ENCODE peak calls at places on chromosomes 5 and 9, in six cellular contexts. I, S, H, E, P and N are unnamed samples.

GRCh38 chr5:134131165-134131564 is 16.7 kb downstream of the TCF7 start:
- DNase-seq in I (no peak), S (no peak), H (no peak), E (no peak), P (no peak), N (no peak)

GRCh38 chr5:53580547-53580946 is 20.1 kb downstream of the NDUFS4 start:
- DNase-seq in I (no peak), S (no peak), H (no peak), E (no peak), P (no peak), N (no peak)

GRCh38 chr5:112549127-112549526 is 130.1 kb upstream of the EPB41L4A start:
- DNase-seq in I (no peak), S (no peak), H (no peak), E (no peak), P (no peak), N (no peak)

GRCh38 chr9:15079989-15080388 is 169.8 kb upstream of the FREM1 start:
- DNase-seq in I (no peak), S (no peak), H (peak), E (no peak), P (no peak), N (peak)

GRCh38 chr5:173802670-173803165 is 85.4 kb upstream of the CPEB4 start:
- DNase-seq in I (no peak), S (no peak), H (peak), E (no peak), P (no peak), N (no peak)

GRCh38 chr5:178207917-178208280 is 3.6 kb downstream of the HNRNPAB start:
- DNase-seq in I (no peak), S (no peak), H (no peak), E (no peak), P (no peak), N (no peak)

GRCh38 chr9:133683494-133684460 is 47.6 kb downstream of the DBH start:
- DNase-seq in I (no peak), S (no peak), H (no peak), E (no peak), P (no peak), N (no peak)

GRCh38 chr9:18274693-18275092 is 199.3 kb upstream of the ADAMTSL1 start:
- DNase-seq in I (no peak), S (no peak), H (no peak), E (no peak), P (no peak), N (no peak)

GRCh38 chr5:159933531-159934485 is 17.5 kb downstream of the ADRA1B start:
- DNase-seq in I (no peak), S (no peak), H (no peak), E (no peak), P (no peak), N (no peak)

GRCh38 chr9:108618906-108619550 is 236.8 kb downstream of the ACTL7B start:
- DNase-seq in I (no peak), S (no peak), H (no peak), E (no peak), P (no peak), N (no peak)

GRCh38 chr5:57184322-57184721 is 10.5 kb downstream of the GPBP1 start:
- DNase-seq in I (no peak), S (peak), H (no peak), E (no peak), P (no peak), N (no peak)

GRCh38 chr9:81423589-81424326 is 265.6 kb downstream of the TLE1 start:
- DNase-seq in I (no peak), S (no peak), H (no peak), E (no peak), P (no peak), N (no peak)
- TF ChIP-seq JUND in I (no peak), S (no peak), H (no peak), E (no peak), P (no peak), N (no peak)

GRCh38 chr5:72013741-72014703 is 93.3 kb upstream of the MAP1B start:
- DNase-seq in I (no peak), S (no peak), H (no peak), E (no peak), P (no peak), N (no peak)

GRCh38 chr5:72010395-72010794 is 96.9 kb upstream of the MAP1B start:
- DNase-seq in I (no peak), S (no peak), H (no peak), E (no peak), P (no peak), N (no peak)

GRCh38 chr5:72007336-72008111 is 99.8 kb upstream of the MAP1B start:
- DNase-seq in I (no peak), S (no peak), H (no peak), E (no peak), P (no peak), N (no peak)

GRCh38 chr5:72005676-72006075 is 101.6 kb upstream of the MAP1B start:
- DNase-seq in I (no peak), S (no peak), H (no peak), E (no peak), P (no peak), N (no peak)

GRCh38 chr5:72009280-72009679 is 98.0 kb upstream of the MAP1B start:
- DNase-seq in I (no peak), S (no peak), H (no peak), E (no peak), P (no peak), N (no peak)
- TF ChIP-seq JUND in I (no peak), S (no peak), H (no peak), E (no peak), P (no peak), N (no peak)

GRCh38 chr5:150219142-150219541 is 29.3 kb downstream of the SLC6A7 start:
- DNase-seq in I (no peak), S (peak), H (no peak), E (no peak), P (no peak), N (no peak)
- TF ChIP-seq JUND in I (no peak), S (no peak), H (no peak), E (no peak), P (no peak), N (no peak)

GRCh38 chr5:14465086-14465485 is 116.5 kb upstream of the OTULINL start:
- DNase-seq in I (no peak), S (no peak), H (no peak), E (no peak), P (no peak), N (no peak)
- TF ChIP-seq JUND in I (no peak), S (no peak), H (no peak), E (no peak), P (no peak), N (no peak)

DNA sequence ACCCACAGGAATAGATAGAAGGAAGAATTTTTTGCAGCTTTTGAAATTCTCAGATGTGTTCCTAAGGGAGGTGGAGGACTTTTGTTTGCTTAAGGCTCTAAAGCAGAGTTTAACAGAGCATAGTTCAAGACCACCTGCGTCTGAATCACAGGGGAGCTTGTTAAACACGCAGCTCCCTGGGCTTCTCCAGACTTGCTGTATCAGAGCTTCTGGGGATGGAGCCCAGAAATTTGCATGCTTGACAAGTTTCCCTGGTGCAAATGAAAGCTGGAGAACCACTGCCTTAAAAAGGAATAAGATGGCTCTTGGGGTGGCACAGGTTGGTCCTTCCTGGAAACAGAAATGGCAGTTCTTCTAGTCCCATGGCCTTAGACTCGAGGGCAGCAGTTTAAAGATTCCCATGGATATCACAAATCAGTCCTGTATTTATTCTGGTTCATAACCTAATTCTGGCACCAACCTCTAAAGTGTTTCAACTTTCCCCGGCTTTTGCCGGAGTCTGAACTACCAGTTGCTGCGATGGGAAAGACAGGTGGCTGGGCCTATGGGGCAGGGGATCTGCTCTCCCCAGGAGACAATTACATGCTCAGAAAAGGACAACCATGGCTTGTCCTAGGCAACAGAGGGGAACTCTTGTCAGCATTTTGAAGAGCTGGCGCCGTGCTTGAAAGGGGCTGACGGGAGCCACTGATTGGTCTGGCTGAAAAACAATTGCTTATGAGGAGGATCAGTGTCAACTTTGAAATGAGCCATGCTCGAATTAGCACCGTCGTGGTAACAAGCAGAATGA is 599.6 kb downstream of the CCDC171 start:
- DNase-seq in I (no peak), S (no peak), H (no peak), E (no peak), P (no peak), N (no peak)
- TF ChIP-seq JUND in I (no peak), S (no peak), H (no peak), E (no peak), P (no peak), N (no peak)

GRCh38 chr9:75847085-75847484 is 43.4 kb upstream of the PCSK5 start:
- DNase-seq in I (no peak), S (no peak), H (no peak), E (no peak), P (no peak), N (no peak)

GRCh38 chr9:75844321-75844720 is 46.2 kb upstream of the PCSK5 start:
- DNase-seq in I (no peak), S (no peak), H (no peak), E (no peak), P (no peak), N (no peak)
- TF ChIP-seq JUND in I (no peak), S (no peak), H (no peak), E (no peak), P (no peak), N (no peak)

GRCh38 chr5:91007251-91007650 is 375.9 kb downstream of the ARRDC3 start:
- DNase-seq in I (no peak), S (no peak), H (no peak), E (no peak), P (no peak), N (no peak)

GRCh38 chr5:91006708-91007107 is 376.4 kb downstream of the ARRDC3 start:
- DNase-seq in I (no peak), S (no peak), H (no peak), E (no peak), P (no peak), N (no peak)

GRCh38 chr5:91010090-91010489 is 373.0 kb downstream of the ARRDC3 start:
- DNase-seq in I (no peak), S (no peak), H (no peak), E (no peak), P (no peak), N (no peak)

GRCh38 chr5:91007780-91008402 is 375.2 kb downstream of the ARRDC3 start:
- DNase-seq in I (no peak), S (no peak), H (peak), E (no peak), P (no peak), N (no peak)

DNA sequence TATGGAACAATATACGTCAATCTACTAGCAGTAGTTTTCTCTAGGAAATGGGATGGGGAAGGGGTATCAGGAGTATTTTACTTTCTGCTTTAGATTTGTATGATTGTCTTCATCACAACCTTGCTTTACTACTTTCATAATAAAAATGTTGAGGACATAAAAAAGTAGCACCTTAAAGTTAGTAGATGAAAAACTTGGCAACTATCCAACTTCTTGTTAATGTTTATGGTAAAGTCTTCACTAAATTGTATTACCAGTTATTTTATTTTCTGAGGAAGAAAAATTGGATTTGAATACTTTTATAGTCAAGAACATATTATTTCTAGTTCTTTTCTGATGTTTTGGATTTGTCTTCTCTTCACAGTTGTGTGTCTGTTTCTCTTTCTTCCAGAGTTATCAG is 372.1 kb downstream of the ARRDC3 start:
- DNase-seq in I (no peak), S (no peak), H (no peak), E (no peak), P (no peak), N (no peak)
- TF ChIP-seq JUND in I (no peak), S (no peak), H (no peak), E (no peak), P (no peak), N (no peak)

GRCh38 chr9:91063471-91063870 is 261.9 kb downstream of the SYK start:
- DNase-seq in I (no peak), S (no peak), H (no peak), E (no peak), P (no peak), N (no peak)
- TF ChIP-seq JUND in I (no peak), S (no peak), H (no peak), E (no peak), P (no peak), N (no peak)

DNA sequence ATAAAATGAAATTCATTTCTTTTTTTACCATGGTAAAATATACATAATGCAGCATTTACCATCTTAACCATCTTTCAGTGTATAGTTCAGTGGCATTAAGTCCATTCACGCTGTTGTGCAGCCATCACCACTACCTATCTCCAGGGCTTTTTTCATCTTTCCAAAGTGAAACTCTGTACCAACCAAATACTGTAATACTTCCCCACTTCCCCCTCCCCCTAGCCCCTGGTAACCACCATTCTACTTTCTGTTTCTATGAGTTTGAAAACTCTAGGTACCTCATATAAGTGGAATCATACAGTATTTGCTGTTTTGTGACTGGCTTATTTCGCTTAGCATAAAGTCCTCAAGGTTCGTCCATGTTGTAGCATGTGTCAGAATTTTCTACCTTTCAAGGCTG is 23.4 kb downstream of the SPAAR start:
- DNase-seq in I (no peak), S (no peak), H (no peak), E (no peak), P (no peak), N (no peak)
- TF ChIP-seq JUND in I (no peak), S (no peak), H (no peak), E (no peak), P (no peak), N (no peak)

GRCh38 chr5:97735209-97735608 is 552.2 kb upstream of the RIOK2 start:
- DNase-seq in I (no peak), S (no peak), H (no peak), E (no peak), P (no peak), N (no peak)
- TF ChIP-seq JUND in I (no peak), S (no peak), H (no peak), E (no peak), P (no peak), N (no peak)